ENCODE peak calls at places on chromosomes 3 and 15, in four cellular contexts. One of them, this sample, is unnamed.

GRCh38 chr3:89184151-89184550 is 76.7 kb downstream of the EPHA3 start:
- DNase-seq in PC-9: no peak
- DNase-seq in COR-L47: no peak
- DNase-seq in activated naive CD4-positive, alpha-beta T cell: no peak
- DNase-seq in this sample: no peak

GRCh38 chr3:50550079-50550736 is 17.3 kb downstream of the C3orf18 start:
- DNase-seq in PC-9: no peak
- DNase-seq in COR-L47: peak
- DNase-seq in activated naive CD4-positive, alpha-beta T cell: peak
- DNase-seq in this sample: peak

GRCh38 chr3:71258116-71258515 is 325.4 kb downstream of the FOXP1 start:
- DNase-seq in PC-9: no peak
- DNase-seq in COR-L47: no peak
- DNase-seq in activated naive CD4-positive, alpha-beta T cell: no peak
- DNase-seq in this sample: no peak

GRCh38 chr15:84722628-84723027 is 6.7 kb upstream of the SEC11A start:
- DNase-seq in PC-9: no peak
- DNase-seq in COR-L47: no peak
- DNase-seq in activated naive CD4-positive, alpha-beta T cell: no peak
- DNase-seq in this sample: no peak

GRCh38 chr3:67083277-67083676 is 85.2 kb downstream of the KBTBD8 start:
- DNase-seq in PC-9: no peak
- DNase-seq in COR-L47: no peak
- DNase-seq in activated naive CD4-positive, alpha-beta T cell: peak
- DNase-seq in this sample: no peak

GRCh38 chr15:100192092-100192695 is 149.6 kb downstream of the ADAMTS17 start:
- DNase-seq in PC-9: no peak
- DNase-seq in COR-L47: no peak
- DNase-seq in activated naive CD4-positive, alpha-beta T cell: no peak
- DNase-seq in this sample: no peak

GRCh38 chr3:13544293-13544831 is 4.6 kb upstream of the FBLN2 start:
- DNase-seq in PC-9: no peak
- DNase-seq in COR-L47: no peak
- DNase-seq in activated naive CD4-positive, alpha-beta T cell: no peak
- DNase-seq in this sample: no peak

GRCh38 chr3:36244728-36245127 is 135.6 kb upstream of the STAC start:
- DNase-seq in PC-9: no peak
- DNase-seq in COR-L47: no peak
- DNase-seq in activated naive CD4-positive, alpha-beta T cell: no peak
- DNase-seq in this sample: no peak